ENCODE peak calls at places on chromosome 5, in eight cellular contexts. A is ovary, B is GM23248, Q is iPS DF 6.9, T is SJSA1, D is prostate gland, X is A673, S is brain microvascular endothelial cell. C is an unnamed sample.

GRCh38 chr5:39219433-39219832 is at the start of gene FYB1:
- DNase-seq in A (no peak), B (peak), Q (no peak), T (no peak), D (no peak), X (no peak), S (no peak), C (peak)

GRCh38 chr5:51027276-51027675 is 356.0 kb upstream of the ISL1 start:
- DNase-seq in A (no peak), B (no peak), Q (no peak), T (no peak), D (no peak), X (no peak), S (no peak), C (no peak)

GRCh38 chr5:133754575-133755169 is 142.3 kb upstream of the FSTL4 start:
- DNase-seq in A (no peak), B (peak), Q (peak), T (no peak), D (peak), X (peak), S (peak), C (no peak)

GRCh38 chr5:163531272-163531671 is 25.9 kb downstream of the MAT2B start:
- DNase-seq in A (no peak), B (no peak), Q (no peak), T (no peak), D (no peak), X (no peak), S (no peak), C (no peak)

GRCh38 chr5:139131062-139131856 is 66.9 kb downstream of the SIL1 start:
- DNase-seq in A (peak), B (peak), Q (no peak), T (no peak), D (peak), X (no peak), S (no peak), C (peak)

GRCh38 chr5:133376986-133377385 is 235.4 kb downstream of the FSTL4 start:
- DNase-seq in A (no peak), B (peak), Q (no peak), T (peak), D (no peak), X (no peak), S (no peak), C (no peak)

GRCh38 chr5:149697001-149697400 is 33.1 kb upstream of the PPARGC1B start:
- DNase-seq in A (no peak), B (peak), Q (no peak), T (no peak), D (no peak), X (no peak), S (no peak), C (no peak)

GRCh38 chr5:64312496-64312895 is 146.9 kb downstream of the RNF180 start:
- DNase-seq in A (no peak), B (no peak), Q (no peak), T (no peak), D (no peak), X (no peak), S (no peak), C (no peak)

GRCh38 chr5:139299477-139299876 is 5.9 kb downstream of the MATR3 start:
- DNase-seq in A (no peak), B (no peak), Q (no peak), T (no peak), D (no peak), X (no peak), S (no peak), C (no peak)

GRCh38 chr5:76737131-76737556 is 21.2 kb downstream of the F2R start:
- DNase-seq in A (no peak), B (no peak), Q (no peak), T (no peak), D (no peak), X (no peak), S (no peak), C (no peak)

GRCh38 chr5:77138981-77139380 is 51.9 kb upstream of the ZBED3 start:
- DNase-seq in A (peak), B (peak), Q (no peak), T (no peak), D (peak), X (peak), S (peak), C (no peak)

GRCh38 chr5:61275841-61276240 is 56.2 kb upstream of the ZSWIM6 start:
- DNase-seq in A (no peak), B (peak), Q (no peak), T (peak), D (no peak), X (peak), S (peak), C (peak)

GRCh38 chr5:59565551-59565950 is 328.0 kb downstream of the PDE4D start:
- DNase-seq in A (no peak), B (no peak), Q (no peak), T (no peak), D (no peak), X (no peak), S (no peak), C (no peak)

GRCh38 chr5:178467261-178468195 is 122.7 kb downstream of the COL23A1 start:
- DNase-seq in A (no peak), B (peak), Q (no peak), T (peak), D (no peak), X (no peak), S (peak), C (peak)

GRCh38 chr5:87899109-87900100 is 369.2 kb downstream of the TMEM161B start:
- DNase-seq in A (no peak), B (peak), Q (no peak), T (no peak), D (no peak), X (peak), S (no peak), C (peak)

GRCh38 chr5:38341641-38342040 is 83.3 kb downstream of the EGFLAM start:
- DNase-seq in A (no peak), B (no peak), Q (no peak), T (no peak), D (no peak), X (no peak), S (no peak), C (no peak)

GRCh38 chr5:132257131-132258101 is at the start of gene PDLIM4:
- DNase-seq in A (peak), B (peak), Q (no peak), T (peak), D (peak), X (peak), S (peak), C (no peak)

DNA sequence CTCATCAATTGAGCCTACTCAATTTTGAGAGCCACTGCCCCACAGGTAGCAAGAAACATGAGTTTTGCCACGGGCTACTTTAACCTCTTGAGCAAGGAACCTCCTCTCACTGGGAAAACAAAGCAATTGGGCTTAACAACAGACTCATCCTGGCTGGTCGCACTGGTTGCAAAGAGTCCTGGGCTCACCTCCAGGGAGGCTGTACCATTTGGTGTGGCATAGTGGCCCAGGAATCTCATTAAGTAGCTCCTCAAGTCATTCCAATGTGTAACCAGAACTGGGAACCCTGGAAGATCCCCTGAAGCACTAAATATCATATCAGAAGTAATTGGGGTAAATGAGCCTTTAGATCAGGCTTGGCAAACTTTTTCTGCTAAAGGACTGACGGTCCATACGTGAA is 78.5 kb downstream of the MYO10 start:
- DNase-seq in A (no peak), B (peak), Q (no peak), T (no peak), D (peak), X (no peak), S (no peak), C (no peak)
- H3K27ac ChIP-seq in A (no peak), B (peak), Q (no peak), T (no peak), D (no peak), X (peak), S (no peak), C (no peak)

DNA sequence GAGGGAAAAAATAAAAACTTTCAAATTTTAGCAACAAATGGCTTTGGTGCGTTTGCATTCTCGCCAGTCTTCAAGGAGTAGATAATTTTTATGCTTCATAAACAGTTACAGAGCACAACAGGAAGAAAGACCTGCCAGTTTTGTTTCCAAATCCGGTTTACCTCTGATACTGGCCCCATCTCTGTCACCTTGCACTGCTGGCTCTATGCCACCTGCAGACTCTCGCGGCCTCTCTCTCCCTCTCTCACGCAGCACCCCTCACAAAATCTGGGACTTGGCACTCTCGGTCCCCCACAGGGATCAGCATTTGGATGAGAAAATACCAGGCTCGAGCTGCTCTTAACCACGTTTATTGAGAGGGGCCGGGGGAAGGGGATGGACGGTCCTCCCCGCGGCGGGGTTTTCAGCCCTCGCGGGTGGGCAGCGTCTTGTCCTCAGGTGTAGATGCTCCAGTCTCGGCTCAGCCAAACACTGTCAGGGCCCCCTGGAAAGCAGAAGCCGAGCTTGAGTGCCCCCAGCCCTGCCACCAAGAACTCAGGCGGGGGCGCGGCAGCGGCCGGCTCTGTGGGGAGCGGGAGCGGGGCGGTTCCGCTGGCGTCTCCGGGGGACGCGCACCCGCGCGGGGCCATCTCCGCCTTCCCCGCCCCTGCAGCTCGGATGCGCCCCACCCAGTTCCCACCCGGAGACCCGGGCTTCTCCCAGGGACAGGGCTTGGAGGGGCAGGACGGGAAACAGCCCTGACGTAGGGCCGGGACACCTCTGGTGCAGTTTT is 1.3 kb downstream of the SCGB3A1 start:
- DNase-seq in A (no peak), B (no peak), Q (no peak), T (no peak), D (no peak), X (no peak), S (no peak), C (no peak)
- H3K27ac ChIP-seq in A (no peak), B (no peak), Q (no peak), T (no peak), D (no peak), X (no peak), S (no peak), C (no peak)

GRCh38 chr5:15026944-15027343 is 155.4 kb upstream of the ANKH start:
- DNase-seq in A (no peak), B (no peak), Q (no peak), T (no peak), D (no peak), X (no peak), S (no peak), C (no peak)

GRCh38 chr5:15027764-15028163 is 156.2 kb upstream of the ANKH start:
- DNase-seq in A (no peak), B (no peak), Q (no peak), T (no peak), D (no peak), X (no peak), S (no peak), C (no peak)

GRCh38 chr5:15026506-15026905 is 154.9 kb upstream of the ANKH start:
- DNase-seq in A (no peak), B (no peak), Q (no peak), T (no peak), D (no peak), X (no peak), S (no peak), C (no peak)

GRCh38 chr5:15034379-15034778 is 162.8 kb upstream of the ANKH start:
- DNase-seq in A (no peak), B (no peak), Q (no peak), T (no peak), D (no peak), X (no peak), S (no peak), C (no peak)

GRCh38 chr5:15031180-15031579 is 159.6 kb upstream of the ANKH start:
- DNase-seq in A (no peak), B (no peak), Q (no peak), T (no peak), D (no peak), X (no peak), S (no peak), C (no peak)
- H3K27ac ChIP-seq in A (no peak), B (no peak), Q (no peak), T (no peak), D (no peak), X (no peak), S (no peak), C (peak)

DNA sequence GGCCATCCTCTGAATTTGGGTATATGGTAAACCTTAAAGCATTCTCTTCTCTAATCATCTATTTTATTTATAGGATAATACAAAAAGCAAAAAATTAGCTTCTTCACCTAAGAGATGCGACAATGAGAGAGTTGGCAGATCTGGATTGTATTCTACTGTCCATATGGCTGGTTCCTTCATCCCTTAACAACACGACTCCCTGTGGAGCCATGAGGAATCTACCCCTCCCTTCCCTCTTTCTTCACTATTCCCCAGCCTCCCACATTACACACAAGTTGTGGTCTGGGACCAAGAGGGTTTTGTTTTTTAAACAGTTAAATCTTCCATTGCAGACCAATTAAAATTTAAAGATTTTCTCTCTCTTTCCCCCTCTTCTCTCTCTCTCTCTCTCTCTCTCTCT is 294.7 kb downstream of the SLIT3 start:
- DNase-seq in A (no peak), B (peak), Q (no peak), T (no peak), D (no peak), X (no peak), S (no peak), C (no peak)
- H3K27ac ChIP-seq in A (no peak), B (no peak), Q (no peak), T (no peak), D (no peak), X (no peak), S (no peak), C (no peak)

C was measured in left ventricle myocardium inferior.